ENCODE peak calls at places on chromosome 7, in eight cellular contexts. One of them, this sample, is unnamed.

GRCh38 chr7:34042406-34042805 is 137.1 kb downstream of the BMPER start:
- DNase-seq in CD4-positive, CD25-positive, alpha-beta regulatory T cell: no peak
- DNase-seq in effector memory CD4-positive, alpha-beta T cell: no peak
- DNase-seq in activated CD4-positive, alpha-beta T cell treated with anti-CD3 and anti-CD28 coated beads, Interleukin-2, amount 10 ng/mL, durations not matched to agents 7 days and 5 days: no peak
- DNase-seq in renal cortical epithelial cell: no peak
- DNase-seq in M059J: peak; percentile 63
- DNase-seq in Ammon's horn: no peak
- DNase-seq in heart right ventricle: no peak
- DNase-seq in this sample: no peak

GRCh38 chr7:156368053-156368452 is 272.5 kb upstream of the RNF32 start:
- DNase-seq in heart right ventricle: no peak
- DNase-seq in renal cortical epithelial cell: no peak
- DNase-seq in effector memory CD4-positive, alpha-beta T cell: no peak
- DNase-seq in M059J: no peak
- DNase-seq in Ammon's horn: no peak
- DNase-seq in activated CD4-positive, alpha-beta T cell treated with anti-CD3 and anti-CD28 coated beads, Interleukin-2, amount 10 ng/mL, durations not matched to agents 7 days and 5 days: no peak
- DNase-seq in CD4-positive, CD25-positive, alpha-beta regulatory T cell: no peak
- DNase-seq in this sample: no peak

GRCh38 chr7:131625817-131626372 is 69.5 kb upstream of the PODXL start:
- DNase-seq in effector memory CD4-positive, alpha-beta T cell: no peak
- DNase-seq in heart right ventricle: peak; percentile 53
- DNase-seq in CD4-positive, CD25-positive, alpha-beta regulatory T cell: no peak
- DNase-seq in M059J: peak; percentile 99
- DNase-seq in Ammon's horn: no peak
- DNase-seq in activated CD4-positive, alpha-beta T cell treated with anti-CD3 and anti-CD28 coated beads, Interleukin-2, amount 10 ng/mL, durations not matched to agents 7 days and 5 days: no peak
- DNase-seq in renal cortical epithelial cell: peak; percentile 15
- DNase-seq in this sample: no peak

GRCh38 chr7:155205368-155206285 is 92.1 kb upstream of the INSIG1 start:
- DNase-seq in M059J: peak; percentile 100
- DNase-seq in heart right ventricle: peak; percentile 81
- DNase-seq in renal cortical epithelial cell: peak; percentile 99
- DNase-seq in effector memory CD4-positive, alpha-beta T cell: peak; percentile 81
- DNase-seq in activated CD4-positive, alpha-beta T cell treated with anti-CD3 and anti-CD28 coated beads, Interleukin-2, amount 10 ng/mL, durations not matched to agents 7 days and 5 days: peak; percentile 91
- DNase-seq in Ammon's horn: peak; percentile 72
- DNase-seq in CD4-positive, CD25-positive, alpha-beta regulatory T cell: peak; percentile 98
- DNase-seq in this sample: peak; percentile 45

GRCh38 chr7:148545172-148545571 is 45.4 kb upstream of the C7orf33 start:
- DNase-seq in activated CD4-positive, alpha-beta T cell treated with anti-CD3 and anti-CD28 coated beads, Interleukin-2, amount 10 ng/mL, durations not matched to agents 7 days and 5 days: no peak
- DNase-seq in CD4-positive, CD25-positive, alpha-beta regulatory T cell: no peak
- DNase-seq in M059J: no peak
- DNase-seq in Ammon's horn: no peak
- DNase-seq in renal cortical epithelial cell: no peak
- DNase-seq in effector memory CD4-positive, alpha-beta T cell: no peak
- DNase-seq in heart right ventricle: no peak
- DNase-seq in this sample: no peak

GRCh38 chr7:140638311-140638791 is 2.3 kb downstream of the DENND2A start:
- DNase-seq in renal cortical epithelial cell: no peak
- DNase-seq in activated CD4-positive, alpha-beta T cell treated with anti-CD3 and anti-CD28 coated beads, Interleukin-2, amount 10 ng/mL, durations not matched to agents 7 days and 5 days: no peak
- DNase-seq in M059J: peak; percentile 57
- DNase-seq in Ammon's horn: no peak
- DNase-seq in effector memory CD4-positive, alpha-beta T cell: no peak
- DNase-seq in CD4-positive, CD25-positive, alpha-beta regulatory T cell: no peak
- DNase-seq in heart right ventricle: no peak
- DNase-seq in this sample: no peak

GRCh38 chr7:141460781-141461715 is 90.2 kb upstream of the AGK start:
- DNase-seq in heart right ventricle: no peak
- DNase-seq in CD4-positive, CD25-positive, alpha-beta regulatory T cell: no peak
- DNase-seq in effector memory CD4-positive, alpha-beta T cell: no peak
- DNase-seq in Ammon's horn: peak; percentile 65
- DNase-seq in M059J: peak; percentile 37
- DNase-seq in activated CD4-positive, alpha-beta T cell treated with anti-CD3 and anti-CD28 coated beads, Interleukin-2, amount 10 ng/mL, durations not matched to agents 7 days and 5 days: no peak
- DNase-seq in renal cortical epithelial cell: peak; percentile 38
- DNase-seq in this sample: peak; percentile 64

GRCh38 chr7:47037607-47038006 is 544.3 kb downstream of the TNS3 start:
- DNase-seq in heart right ventricle: no peak
- DNase-seq in Ammon's horn: no peak
- DNase-seq in M059J: no peak
- DNase-seq in activated CD4-positive, alpha-beta T cell treated with anti-CD3 and anti-CD28 coated beads, Interleukin-2, amount 10 ng/mL, durations not matched to agents 7 days and 5 days: no peak
- DNase-seq in effector memory CD4-positive, alpha-beta T cell: no peak
- DNase-seq in CD4-positive, CD25-positive, alpha-beta regulatory T cell: no peak
- DNase-seq in renal cortical epithelial cell: no peak
- DNase-seq in this sample: no peak

GRCh38 chr7:134693256-134693655 is 46.6 kb downstream of the BPGM start:
- DNase-seq in effector memory CD4-positive, alpha-beta T cell: no peak
- DNase-seq in CD4-positive, CD25-positive, alpha-beta regulatory T cell: peak; percentile 71
- DNase-seq in renal cortical epithelial cell: peak; percentile 48
- DNase-seq in heart right ventricle: no peak
- DNase-seq in Ammon's horn: no peak
- DNase-seq in M059J: peak; percentile 100
- DNase-seq in activated CD4-positive, alpha-beta T cell treated with anti-CD3 and anti-CD28 coated beads, Interleukin-2, amount 10 ng/mL, durations not matched to agents 7 days and 5 days: peak; percentile 14
- DNase-seq in this sample: no peak

GRCh38 chr7:48108959-48109847 is 20.1 kb downstream of the UPP1 start:
- DNase-seq in effector memory CD4-positive, alpha-beta T cell: no peak
- DNase-seq in CD4-positive, CD25-positive, alpha-beta regulatory T cell: no peak
- DNase-seq in activated CD4-positive, alpha-beta T cell treated with anti-CD3 and anti-CD28 coated beads, Interleukin-2, amount 10 ng/mL, durations not matched to agents 7 days and 5 days: peak; percentile 6
- DNase-seq in heart right ventricle: no peak
- DNase-seq in renal cortical epithelial cell: no peak
- DNase-seq in Ammon's horn: no peak
- DNase-seq in M059J: no peak
- DNase-seq in this sample: no peak

GRCh38 chr7:139365336-139365735 is 5.6 kb downstream of the LUC7L2 start:
- DNase-seq in Ammon's horn: no peak
- DNase-seq in effector memory CD4-positive, alpha-beta T cell: no peak
- DNase-seq in activated CD4-positive, alpha-beta T cell treated with anti-CD3 and anti-CD28 coated beads, Interleukin-2, amount 10 ng/mL, durations not matched to agents 7 days and 5 days: no peak
- DNase-seq in M059J: no peak
- DNase-seq in renal cortical epithelial cell: no peak
- DNase-seq in heart right ventricle: no peak
- DNase-seq in CD4-positive, CD25-positive, alpha-beta regulatory T cell: no peak
- DNase-seq in this sample: no peak

GRCh38 chr7:76358053-76358477 is 726 bp downstream of the YWHAG start:
- DNase-seq in renal cortical epithelial cell: no peak
- DNase-seq in heart right ventricle: peak; percentile 68
- DNase-seq in activated CD4-positive, alpha-beta T cell treated with anti-CD3 and anti-CD28 coated beads, Interleukin-2, amount 10 ng/mL, durations not matched to agents 7 days and 5 days: peak; percentile 61
- DNase-seq in M059J: peak; percentile 54
- DNase-seq in Ammon's horn: peak; percentile 82
- DNase-seq in effector memory CD4-positive, alpha-beta T cell: peak; percentile 11
- DNase-seq in CD4-positive, CD25-positive, alpha-beta regulatory T cell: peak; percentile 72
- DNase-seq in this sample: peak; percentile 69

GRCh38 chr7:80361948-80362347 is 149.9 kb downstream of the GNAT3 start:
- DNase-seq in M059J: peak; percentile 45
- DNase-seq in Ammon's horn: no peak
- DNase-seq in heart right ventricle: no peak
- DNase-seq in activated CD4-positive, alpha-beta T cell treated with anti-CD3 and anti-CD28 coated beads, Interleukin-2, amount 10 ng/mL, durations not matched to agents 7 days and 5 days: no peak
- DNase-seq in CD4-positive, CD25-positive, alpha-beta regulatory T cell: no peak
- DNase-seq in renal cortical epithelial cell: no peak
- DNase-seq in effector memory CD4-positive, alpha-beta T cell: no peak
- DNase-seq in this sample: no peak

GRCh38 chr7:102291056-102291915 is 4.6 kb downstream of the SH2B2 start:
- DNase-seq in renal cortical epithelial cell: peak; percentile 69
- DNase-seq in CD4-positive, CD25-positive, alpha-beta regulatory T cell: peak; percentile 26
- DNase-seq in Ammon's horn: no peak
- DNase-seq in effector memory CD4-positive, alpha-beta T cell: no peak
- DNase-seq in activated CD4-positive, alpha-beta T cell treated with anti-CD3 and anti-CD28 coated beads, Interleukin-2, amount 10 ng/mL, durations not matched to agents 7 days and 5 days: peak; percentile 19
- DNase-seq in heart right ventricle: no peak
- DNase-seq in M059J: no peak
- DNase-seq in this sample: no peak

GRCh38 chr7:50470250-50471163 is 20.4 kb upstream of the FIGNL1 start:
- DNase-seq in renal cortical epithelial cell: no peak
- DNase-seq in activated CD4-positive, alpha-beta T cell treated with anti-CD3 and anti-CD28 coated beads, Interleukin-2, amount 10 ng/mL, durations not matched to agents 7 days and 5 days: no peak
- DNase-seq in heart right ventricle: no peak
- DNase-seq in effector memory CD4-positive, alpha-beta T cell: no peak
- DNase-seq in M059J: no peak
- DNase-seq in CD4-positive, CD25-positive, alpha-beta regulatory T cell: no peak
- DNase-seq in Ammon's horn: no peak
- DNase-seq in this sample: no peak

GRCh38 chr7:2417981-2418481 is 14.6 kb downstream of the CHST12 start:
- DNase-seq in Ammon's horn: no peak
- DNase-seq in renal cortical epithelial cell: peak; percentile 36
- DNase-seq in M059J: peak; percentile 48
- DNase-seq in heart right ventricle: no peak
- DNase-seq in activated CD4-positive, alpha-beta T cell treated with anti-CD3 and anti-CD28 coated beads, Interleukin-2, amount 10 ng/mL, durations not matched to agents 7 days and 5 days: peak; percentile 48
- DNase-seq in effector memory CD4-positive, alpha-beta T cell: peak; percentile 46
- DNase-seq in CD4-positive, CD25-positive, alpha-beta regulatory T cell: no peak
- DNase-seq in this sample: no peak

GRCh38 chr7:91034459-91035368 is 229.5 kb upstream of the FZD1 start:
- DNase-seq in activated CD4-positive, alpha-beta T cell treated with anti-CD3 and anti-CD28 coated beads, Interleukin-2, amount 10 ng/mL, durations not matched to agents 7 days and 5 days: peak; percentile 30
- DNase-seq in heart right ventricle: no peak
- DNase-seq in renal cortical epithelial cell: peak; percentile 51
- DNase-seq in M059J: peak; percentile 36
- DNase-seq in effector memory CD4-positive, alpha-beta T cell: no peak
- DNase-seq in CD4-positive, CD25-positive, alpha-beta regulatory T cell: peak; percentile 23
- DNase-seq in Ammon's horn: peak; percentile 66
- DNase-seq in this sample: peak; percentile 68

GRCh38 chr7:22866965-22867364 is 44.3 kb upstream of the TOMM7 start:
- DNase-seq in renal cortical epithelial cell: no peak
- DNase-seq in CD4-positive, CD25-positive, alpha-beta regulatory T cell: no peak
- DNase-seq in effector memory CD4-positive, alpha-beta T cell: no peak
- DNase-seq in Ammon's horn: no peak
- DNase-seq in M059J: no peak
- DNase-seq in activated CD4-positive, alpha-beta T cell treated with anti-CD3 and anti-CD28 coated beads, Interleukin-2, amount 10 ng/mL, durations not matched to agents 7 days and 5 days: no peak
- DNase-seq in heart right ventricle: no peak
- DNase-seq in this sample: no peak

GRCh38 chr7:157522189-157522588 is 185.4 kb downstream of the DNAJB6 start:
- DNase-seq in Ammon's horn: no peak
- DNase-seq in CD4-positive, CD25-positive, alpha-beta regulatory T cell: no peak
- DNase-seq in M059J: no peak
- DNase-seq in heart right ventricle: no peak
- DNase-seq in effector memory CD4-positive, alpha-beta T cell: no peak
- DNase-seq in renal cortical epithelial cell: no peak
- DNase-seq in activated CD4-positive, alpha-beta T cell treated with anti-CD3 and anti-CD28 coated beads, Interleukin-2, amount 10 ng/mL, durations not matched to agents 7 days and 5 days: no peak
- DNase-seq in this sample: no peak

GRCh38 chr7:50331564-50332208 is 27.2 kb downstream of the IKZF1 start:
- DNase-seq in renal cortical epithelial cell: peak; percentile 70
- DNase-seq in M059J: no peak
- DNase-seq in activated CD4-positive, alpha-beta T cell treated with anti-CD3 and anti-CD28 coated beads, Interleukin-2, amount 10 ng/mL, durations not matched to agents 7 days and 5 days: peak; percentile 70
- DNase-seq in Ammon's horn: no peak
- DNase-seq in effector memory CD4-positive, alpha-beta T cell: no peak
- DNase-seq in heart right ventricle: no peak
- DNase-seq in CD4-positive, CD25-positive, alpha-beta regulatory T cell: peak; percentile 82
- DNase-seq in this sample: no peak

GRCh38 chr7:30920584-30921539 is 9.2 kb downstream of the AQP1 start:
- DNase-seq in renal cortical epithelial cell: peak; percentile 26
- DNase-seq in activated CD4-positive, alpha-beta T cell treated with anti-CD3 and anti-CD28 coated beads, Interleukin-2, amount 10 ng/mL, durations not matched to agents 7 days and 5 days: no peak
- DNase-seq in heart right ventricle: peak; percentile 64
- DNase-seq in Ammon's horn: no peak
- DNase-seq in CD4-positive, CD25-positive, alpha-beta regulatory T cell: no peak
- DNase-seq in effector memory CD4-positive, alpha-beta T cell: no peak
- DNase-seq in M059J: peak; percentile 80
- DNase-seq in this sample: no peak

This sample was measured in midbrain.